ENCODE peak calls at places on chromosome 16, in seven cellular contexts. One of them, this sample, is unnamed.

GRCh38 chr16:89297156-89297869 is 79.8 kb downstream of the ZNF778 start:
- DNase-seq in GM04504: no peak
- DNase-seq in choroid plexus epithelial cell: no peak
- DNase-seq in Peyer's patch: no peak
- DNase-seq in GM12865: no peak
- DNase-seq in mesothelial cell of epicardium: no peak
- DNase-seq in hepatocyte: no peak
- DNase-seq in this sample: no peak

GRCh38 chr16:87062569-87063442 is 254.4 kb downstream of the C16orf95 start:
- DNase-seq in GM12865: peak
- DNase-seq in Peyer's patch: peak
- DNase-seq in GM04504: no peak
- DNase-seq in mesothelial cell of epicardium: peak
- DNase-seq in choroid plexus epithelial cell: peak
- DNase-seq in hepatocyte: peak
- DNase-seq in this sample: peak

GRCh38 chr16:89270666-89271345 is 53.3 kb downstream of the ZNF778 start:
- DNase-seq in hepatocyte: no peak
- DNase-seq in GM04504: no peak
- DNase-seq in mesothelial cell of epicardium: no peak
- DNase-seq in choroid plexus epithelial cell: no peak
- DNase-seq in Peyer's patch: no peak
- DNase-seq in GM12865: no peak
- DNase-seq in this sample: no peak

GRCh38 chr16:88067530-88068411 is 116.5 kb downstream of the BANP start:
- DNase-seq in choroid plexus epithelial cell: no peak
- DNase-seq in GM12865: no peak
- DNase-seq in hepatocyte: no peak
- DNase-seq in mesothelial cell of epicardium: peak
- DNase-seq in GM04504: no peak
- DNase-seq in Peyer's patch: peak
- DNase-seq in this sample: no peak

GRCh38 chr16:78563905-78564304 is 464.5 kb downstream of the WWOX start:
- DNase-seq in hepatocyte: no peak
- DNase-seq in GM04504: no peak
- DNase-seq in Peyer's patch: no peak
- DNase-seq in GM12865: no peak
- DNase-seq in choroid plexus epithelial cell: no peak
- DNase-seq in mesothelial cell of epicardium: no peak
- DNase-seq in this sample: no peak

GRCh38 chr16:35239561-35239960 is 1780.1 kb downstream of the TP53TG3F start:
- DNase-seq in Peyer's patch: no peak
- DNase-seq in hepatocyte: no peak
- DNase-seq in GM12865: no peak
- DNase-seq in GM04504: no peak
- DNase-seq in mesothelial cell of epicardium: no peak
- DNase-seq in choroid plexus epithelial cell: no peak
- DNase-seq in this sample: no peak

GRCh38 chr16:54690710-54691109 is 240.0 kb upstream of the IRX5 start:
- DNase-seq in GM04504: no peak
- DNase-seq in hepatocyte: no peak
- DNase-seq in Peyer's patch: no peak
- DNase-seq in mesothelial cell of epicardium: no peak
- DNase-seq in choroid plexus epithelial cell: no peak
- DNase-seq in GM12865: no peak
- DNase-seq in this sample: no peak

GRCh38 chr16:87723224-87723619 is 42.6 kb downstream of the KLHDC4 start:
- DNase-seq in mesothelial cell of epicardium: no peak
- DNase-seq in hepatocyte: peak
- DNase-seq in Peyer's patch: no peak
- DNase-seq in GM04504: peak
- DNase-seq in choroid plexus epithelial cell: peak
- DNase-seq in GM12865: peak
- DNase-seq in this sample: no peak

GRCh38 chr16:7405166-7405565 is 72.5 kb downstream of the RBFOX1 start:
- DNase-seq in hepatocyte: peak
- DNase-seq in choroid plexus epithelial cell: no peak
- DNase-seq in GM04504: no peak
- DNase-seq in GM12865: no peak
- DNase-seq in Peyer's patch: no peak
- DNase-seq in mesothelial cell of epicardium: no peak
- DNase-seq in this sample: peak

GRCh38 chr16:78428193-78428592 is 328.7 kb downstream of the WWOX start:
- DNase-seq in hepatocyte: no peak
- DNase-seq in GM12865: no peak
- DNase-seq in Peyer's patch: no peak
- DNase-seq in choroid plexus epithelial cell: no peak
- DNase-seq in GM04504: no peak
- DNase-seq in mesothelial cell of epicardium: no peak
- DNase-seq in this sample: peak

GRCh38 chr16:73019456-73020362 is 28.2 kb downstream of the ZFHX3 start:
- DNase-seq in GM12865: no peak
- DNase-seq in GM04504: no peak
- DNase-seq in choroid plexus epithelial cell: peak
- DNase-seq in Peyer's patch: no peak
- DNase-seq in mesothelial cell of epicardium: no peak
- DNase-seq in hepatocyte: peak
- DNase-seq in this sample: no peak

GRCh38 chr16:78675312-78675711 is 575.9 kb downstream of the WWOX start:
- DNase-seq in hepatocyte: peak
- DNase-seq in GM12865: no peak
- DNase-seq in Peyer's patch: no peak
- DNase-seq in GM04504: no peak
- DNase-seq in choroid plexus epithelial cell: no peak
- DNase-seq in mesothelial cell of epicardium: no peak
- DNase-seq in this sample: no peak

GRCh38 chr16:14339694-14340093 is 268.6 kb downstream of the MRTFB start:
- DNase-seq in GM04504: no peak
- DNase-seq in Peyer's patch: no peak
- DNase-seq in hepatocyte: no peak
- DNase-seq in mesothelial cell of epicardium: no peak
- DNase-seq in choroid plexus epithelial cell: no peak
- DNase-seq in GM12865: no peak
- DNase-seq in this sample: no peak

GRCh38 chr16:89779231-89779912 is 37.1 kb downstream of the FANCA start:
- DNase-seq in choroid plexus epithelial cell: no peak
- DNase-seq in GM04504: no peak
- DNase-seq in hepatocyte: no peak
- DNase-seq in Peyer's patch: no peak
- DNase-seq in GM12865: no peak
- DNase-seq in mesothelial cell of epicardium: no peak
- DNase-seq in this sample: no peak

GRCh38 chr16:25264599-25264998 is 7.0 kb upstream of the ZKSCAN2 start:
- DNase-seq in hepatocyte: peak
- DNase-seq in GM12865: no peak
- DNase-seq in GM04504: no peak
- DNase-seq in Peyer's patch: no peak
- DNase-seq in mesothelial cell of epicardium: no peak
- DNase-seq in choroid plexus epithelial cell: peak
- DNase-seq in this sample: peak

GRCh38 chr16:34802848-34803599 is 1343.6 kb downstream of the TP53TG3F start:
- DNase-seq in GM04504: no peak
- DNase-seq in mesothelial cell of epicardium: no peak
- DNase-seq in Peyer's patch: peak
- DNase-seq in choroid plexus epithelial cell: no peak
- DNase-seq in GM12865: no peak
- DNase-seq in hepatocyte: peak
- DNase-seq in this sample: no peak